ENCODE peak calls at places on chromosomes 6 and 20, in ten cellular contexts. M, Z, F, U, E, S, L, K, I and J are unnamed samples. For H3K4me1, the result is how much of the 10 kb centered on the place peaks cover.

GRCh38 chr6:148629910-148630470 is 116.8 kb upstream of the UST start:
- DNase-seq in M (no peak), F (no peak), E (no peak), S (no peak), I (no peak), U (no peak), Z (no peak), L (no peak), K (no peak), J (no peak)

GRCh38 chr20:33522256-33522820 is 32.4 kb downstream of the CBFA2T2 start:
- DNase-seq in L (no peak), S (no peak), I (no peak), F (no peak), M (no peak), K (no peak), Z (no peak), E (no peak), U (no peak), J (no peak)

GRCh38 chr6:17867880-17868279 is 119.6 kb downstream of the KIF13A start:
- DNase-seq in Z (no peak), M (no peak), F (no peak), S (no peak), K (no peak), L (no peak), U (peak), I (no peak), E (no peak), J (no peak)

GRCh38 chr20:21156266-21156665 is 30.4 kb downstream of the KIZ start:
- DNase-seq in S (peak), I (no peak), F (no peak), E (no peak), M (no peak), U (no peak), K (no peak), Z (no peak), L (no peak), J (no peak)

GRCh38 chr6:80641591-80641990 is 535.1 kb downstream of the BCKDHB start:
- DNase-seq in U (no peak), K (no peak), E (no peak), I (no peak), S (no peak), L (no peak), Z (no peak), M (no peak), F (no peak), J (no peak)

GRCh38 chr6:139777202-139777970 is 402.9 kb upstream of the CITED2 start:
- DNase-seq in E (no peak), I (no peak), Z (no peak), S (no peak), M (no peak), L (no peak), K (no peak), U (no peak), F (no peak), J (no peak)

GRCh38 chr6:42179956-42180335 is 6.8 kb downstream of the GUCA1A start:
- DNase-seq in S (no peak), F (no peak), U (no peak), E (no peak), I (no peak), K (no peak), M (no peak), Z (no peak), L (no peak), J (no peak)

GRCh38 chr20:3068986-3069900 is 2.2 kb upstream of the OXT start:
- DNase-seq in L (peak), I (no peak), F (no peak), Z (no peak), K (no peak), U (no peak), S (peak), E (no peak), M (no peak), J (no peak)

GRCh38 chr6:16414205-16414604 is 175.8 kb downstream of the GMPR start:
- DNase-seq in M (no peak), L (no peak), E (no peak), Z (no peak), F (peak), K (no peak), S (no peak), U (no peak), I (no peak), J (no peak)

GRCh38 chr20:35269055-35269781 is 8.7 kb downstream of the MMP24OS start:
- DNase-seq in F (no peak), S (peak), L (peak), U (peak), I (peak), Z (peak), E (peak), K (no peak), M (no peak), J (no peak)

GRCh38 chr6:110528051-110528929 is 51.9 kb upstream of the SLC22A16 start:
- DNase-seq in I (peak), L (peak), M (peak), U (peak), F (peak), E (peak), K (no peak), S (peak), Z (peak), J (no peak)

GRCh38 chr6:128208078-128208477 is 307.2 kb upstream of the THEMIS start:
- DNase-seq in K (no peak), U (peak), F (no peak), L (no peak), Z (no peak), I (no peak), M (no peak), S (no peak), E (no peak), J (no peak)

GRCh38 chr20:2528671-2529070 is 7.7 kb upstream of the TMC2 start:
- DNase-seq in E (no peak), K (no peak), Z (no peak), M (no peak), I (no peak), F (no peak), U (no peak), L (no peak), S (no peak), J (no peak)

GRCh38 chr6:130520235-130520634 is 154.4 kb downstream of the TMEM200A start:
- DNase-seq in F (no peak), S (no peak), Z (no peak), K (no peak), M (no peak), L (no peak), I (no peak), U (no peak), E (no peak), J (no peak)

GRCh38 chr20:45036044-45036755 is 64.7 kb downstream of the KCNS1 start:
- DNase-seq in L (no peak), Z (no peak), U (peak), F (no peak), E (no peak), K (no peak), S (no peak), I (no peak), M (no peak), J (no peak)

GRCh38 chr20:17810847-17811604 is 111.3 kb downstream of the BANF2 start:
- DNase-seq in F (no peak), S (no peak), U (no peak), I (no peak), E (no peak), M (no peak), Z (no peak), K (peak), L (no peak), J (no peak)

GRCh38 chr6:114339706-114340105 is 3.1 kb downstream of the HS3ST5 start:
- DNase-seq in S (no peak), U (no peak), M (no peak), I (no peak), E (no peak), L (no peak), Z (no peak), F (no peak), K (no peak), J (no peak)

GRCh38 chr6:14925627-14926026 is 320.2 kb upstream of the JARID2 start:
- DNase-seq in K (no peak), L (no peak), Z (no peak), E (no peak), F (no peak), S (no peak), M (no peak), I (no peak), U (no peak), J (no peak)

GRCh38 chr20:52454660-52455059 is 263.1 kb upstream of the ZFP64 start:
- DNase-seq in F (no peak), L (no peak), U (no peak), S (no peak), K (no peak), Z (no peak), M (no peak), E (no peak), I (peak), J (no peak)

GRCh38 chr6:10156875-10157274 is 258.0 kb downstream of the TFAP2A start:
- DNase-seq in K (no peak), F (no peak), U (no peak), M (no peak), L (no peak), S (no peak), I (no peak), E (no peak), Z (no peak), J (no peak)

GRCh38 chr6:53530346-53530745 is 14.6 kb downstream of the GCLC start:
- DNase-seq in K (no peak), U (no peak), E (no peak), S (peak), I (no peak), F (no peak), L (no peak), Z (peak), M (no peak), J (no peak)

GRCh38 chr6:33344771-33345697 is 27.5 kb upstream of the ZBTB22 start:
- DNase-seq in L (peak), E (peak), F (peak), U (peak), Z (peak), I (peak), K (peak), S (peak), M (peak), J (peak)

GRCh38 chr6:138323821-138324220 is 53.9 kb upstream of the SMIM28 start:
- DNase-seq in L (no peak), E (no peak), S (no peak), U (no peak), F (no peak), I (no peak), Z (no peak), K (no peak), M (no peak), J (no peak)

GRCh38 chr20:7015257-7015656 is 247.8 kb downstream of the BMP2 start:
- DNase-seq in M (no peak), U (no peak), Z (no peak), S (no peak), E (no peak), K (no peak), I (no peak), F (no peak), L (no peak), J (no peak)

GRCh38 chr20:63826753-63827152 is 4.3 kb downstream of the ZBTB46 start:
- DNase-seq in Z (no peak), U (no peak), E (no peak), S (no peak), I (no peak), L (no peak), F (no peak), K (no peak), M (no peak), J (no peak)

GRCh38 chr20:47358672-47359532 is 2.4 kb upstream of the ZMYND8 start:
- DNase-seq in S (peak), Z (peak), I (peak), U (peak), L (peak), E (peak), F (no peak), K (peak), M (peak), J (peak)

GRCh38 chr6:133894369-133894768 is 5.5 kb downstream of the TCF21 start:
- DNase-seq in E (no peak), S (no peak), L (no peak), F (no peak), K (no peak), M (no peak), Z (no peak), U (no peak), I (no peak), J (no peak)

GRCh38 chr6:25476126-25476525 is 175.9 kb upstream of the SCGN start:
- DNase-seq in F (no peak), K (no peak), U (no peak), S (no peak), L (no peak), E (no peak), Z (no peak), M (no peak), I (no peak), J (no peak)

GRCh38 chr6:30885481-30885998 is 1.2 kb downstream of the DDR1 start:
- DNase-seq in U (no peak), S (peak), I (peak), Z (peak), L (peak), E (peak), F (no peak), M (no peak), K (no peak), J (no peak)

GRCh38 chr20:49486064-49486463 is 3.6 kb upstream of the KCNB1 start:
- DNase-seq in L (no peak), E (no peak), F (no peak), Z (no peak), S (no peak), K (no peak), U (no peak), I (no peak), M (no peak), J (no peak)

GRCh38 chr6:18269253-18269652 is 4.9 kb upstream of the DEK start:
- DNase-seq in L (no peak), U (no peak), S (no peak), Z (no peak), I (no peak), F (no peak), M (no peak), E (no peak), K (no peak), J (no peak)

GRCh38 chr6:128567029-128567428 is 46.6 kb upstream of the PTPRK start:
- DNase-seq in U (no peak), K (no peak), S (no peak), E (no peak), Z (no peak), F (no peak), M (no peak), L (no peak), I (no peak), J (no peak)

GRCh38 chr6:41027799-41028617 is 11.0 kb downstream of the UNC5CL start:
- DNase-seq in L (peak), M (no peak), I (peak), S (peak), E (peak), U (peak), K (peak), Z (peak), F (peak), J (peak)

GRCh38 chr20:35698298-35699126 is 640 bp downstream of the NFS1 start:
- DNase-seq in Z (peak), I (no peak), K (peak), S (peak), F (no peak), M (no peak), L (peak), E (no peak), U (peak), J (no peak)

GRCh38 chr20:50007369-50007768 is 24.6 kb downstream of the SNAI1 start:
- DNase-seq in E (no peak), F (no peak), K (no peak), L (no peak), S (no peak), U (no peak), M (no peak), I (no peak), Z (no peak), J (no peak)

GRCh38 chr20:62137092-62137384 is 6.2 kb downstream of the PSMA7 start:
- DNase-seq in I (no peak), E (no peak), U (no peak), S (no peak), M (no peak), K (no peak), Z (no peak), L (no peak), F (no peak), J (no peak)
- TF ChIP-seq POLR2AphosphoS5 in I (no peak), E (no peak), U (no peak), S (no peak), M (no peak), K (no peak), Z (no peak), L (no peak), F (no peak), J (no peak)

GRCh38 chr6:98832282-98833100 is 1.9 kb upstream of the POU3F2 start:
- DNase-seq in M (no peak), S (peak), L (no peak), E (no peak), F (no peak), Z (no peak), U (no peak), K (peak), I (no peak), J (no peak)
- H3K4me3 ChIP-seq in M (peak), S (peak), L (peak), E (peak), F (no peak), Z (no peak), U (no peak), K (peak), I (peak), J (peak)

DNA sequence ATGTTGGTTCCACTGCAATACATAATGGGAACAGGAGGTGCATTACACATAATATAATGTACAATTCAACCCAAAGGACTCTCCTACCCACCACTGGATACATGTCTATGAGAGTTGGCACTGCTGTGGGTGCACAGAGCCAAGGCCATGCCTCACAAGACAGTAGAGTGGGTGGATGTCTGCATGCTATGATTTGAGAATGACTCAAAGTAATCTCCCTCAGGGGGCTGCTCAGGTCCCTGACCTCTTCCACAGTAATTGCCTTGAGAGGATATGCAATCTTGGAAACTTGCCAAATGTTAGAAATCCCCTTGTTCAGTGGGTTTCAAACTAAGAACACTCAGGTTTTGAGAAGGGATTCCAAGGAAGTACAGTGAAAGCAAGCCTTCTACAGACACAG is 79.0 kb downstream of the ANKEF1 start:
- DNase-seq in L (no peak), E (no peak), S (no peak), F (no peak), M (no peak), I (no peak), K (no peak), U (no peak), Z (no peak), J (no peak)
- H3K4me1 ChIP-seq in L (under half), E (under half), S (under half), F (under half), M (under half), I (under half), K (under half), U (under half), Z (under half), J (under half)

GRCh38 chr6:43768506-43768860 is 1.5 kb upstream of the VEGFA start:
- DNase-seq in F (no peak), S (no peak), Z (no peak), M (no peak), K (peak), L (no peak), U (no peak), I (no peak), E (no peak), J (no peak)

GRCh38 chr6:43770417-43771209 is 602 bp downstream of the VEGFA start:
- DNase-seq in Z (peak), K (peak), S (peak), U (peak), E (peak), M (no peak), L (peak), F (no peak), I (peak), J (no peak)

GRCh38 chr6:43768983-43769525 is 957 bp upstream of the VEGFA start:
- DNase-seq in S (no peak), F (no peak), L (no peak), E (no peak), M (no peak), Z (no peak), U (no peak), K (peak), I (peak), J (no peak)

GRCh38 chr6:43771210-43771857 is 1.3 kb downstream of the VEGFA start:
- DNase-seq in U (peak), F (no peak), S (peak), L (peak), I (peak), M (no peak), E (peak), K (peak), Z (peak), J (peak)

DNA sequence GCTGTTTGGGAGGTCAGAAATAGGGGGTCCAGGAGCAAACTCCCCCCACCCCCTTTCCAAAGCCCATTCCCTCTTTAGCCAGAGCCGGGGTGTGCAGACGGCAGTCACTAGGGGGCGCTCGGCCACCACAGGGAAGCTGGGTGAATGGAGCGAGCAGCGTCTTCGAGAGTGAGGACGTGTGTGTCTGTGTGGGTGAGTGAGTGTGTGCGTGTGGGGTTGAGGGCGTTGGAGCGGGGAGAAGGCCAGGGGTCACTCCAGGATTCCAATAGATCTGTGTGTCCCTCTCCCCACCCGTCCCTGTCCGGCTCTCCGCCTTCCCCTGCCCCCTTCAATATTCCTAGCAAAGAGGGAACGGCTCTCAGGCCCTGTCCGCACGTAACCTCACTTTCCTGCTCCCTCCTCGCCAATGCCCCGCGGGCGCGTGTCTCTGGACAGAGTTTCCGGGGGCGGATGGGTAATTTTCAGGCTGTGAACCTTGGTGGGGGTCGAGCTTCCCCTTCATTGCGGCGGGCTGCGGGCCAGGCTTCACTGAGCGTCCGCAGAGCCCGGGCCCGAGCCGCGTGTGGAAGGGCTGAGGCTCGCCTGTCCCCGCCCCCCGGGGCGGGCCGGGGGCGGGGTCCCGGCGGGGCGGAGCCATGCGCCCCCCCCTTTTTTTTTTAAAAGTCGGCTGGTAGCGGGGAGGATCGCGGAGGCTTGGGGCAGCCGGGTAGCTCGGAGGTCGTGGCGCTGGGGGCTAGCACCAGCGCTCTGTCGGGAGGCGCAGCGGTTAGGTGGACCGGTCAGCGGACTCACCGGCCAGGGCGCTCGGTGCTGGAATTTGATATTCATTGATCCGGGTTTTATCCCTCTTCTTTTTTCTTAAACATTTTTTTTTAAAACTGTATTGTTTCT is at the start of gene VEGFA:
- DNase-seq in E (peak), K (peak), I (peak), U (peak), L (peak), Z (peak), S (peak), M (peak), F (peak), J (peak)
- TF ChIP-seq POLR2AphosphoS5 in E (peak), K (peak), I (peak), U (peak), L (peak), Z (peak), S (peak), M (peak), F (peak), J (no peak)

GRCh38 chr6:39495023-39495422 is 172.5 kb upstream of the KCNK16 start:
- DNase-seq in F (no peak), Z (no peak), K (no peak), M (no peak), S (peak), I (no peak), L (no peak), U (no peak), E (no peak), J (no peak)

GRCh38 chr6:39496951-39497350 is 174.4 kb upstream of the KCNK16 start:
- DNase-seq in M (no peak), S (no peak), U (no peak), L (peak), I (no peak), K (peak), F (no peak), Z (peak), E (peak), J (no peak)

GRCh38 chr6:39493717-39494116 is 171.2 kb upstream of the KCNK16 start:
- DNase-seq in I (no peak), E (no peak), Z (no peak), K (no peak), M (no peak), F (no peak), U (no peak), L (no peak), S (no peak), J (no peak)

GRCh38 chr6:39493174-39493573 is 170.7 kb upstream of the KCNK16 start:
- DNase-seq in Z (no peak), S (no peak), K (no peak), E (no peak), F (no peak), L (no peak), U (no peak), I (no peak), M (no peak), J (no peak)

GRCh38 chr6:39495640-39496039 is 173.1 kb upstream of the KCNK16 start:
- DNase-seq in E (no peak), Z (no peak), L (no peak), S (peak), K (no peak), I (no peak), F (no peak), U (no peak), M (no peak), J (no peak)
- H3K4me3 ChIP-seq in E (no peak), Z (no peak), L (no peak), S (peak), K (no peak), I (no peak), F (no peak), U (no peak), M (no peak), J (no peak)

GRCh38 chr20:24989162-24989561 is 3.4 kb downstream of the APMAP start:
- DNase-seq in S (no peak), F (no peak), E (no peak), I (no peak), Z (no peak), L (peak), K (peak), U (no peak), M (no peak), J (peak)
- H3K4me1 ChIP-seq in S (under half), F (under half), E (under half), I (under half), Z (under half), L (under half), K (under half), U (under half), M (under half), J (under half)